ENCODE peak calls at places on chromosomes 13 and 19, in seven cellular contexts. One of them, this sample, is unnamed.

GRCh38 chr19:58033741-58034475 is at the start of gene ZSCAN1:
- DNase-seq in thoracic aorta: no peak
- DNase-seq in psoas muscle: peak; percentile 72
- DNase-seq in tibial nerve: peak; percentile 19
- DNase-seq in uterus: peak; percentile 67
- DNase-seq in endothelial cell of umbilical vein: peak; percentile 15
- DNase-seq in CD4-positive, CD25-positive, alpha-beta regulatory T cell: no peak
- DNase-seq in this sample: no peak

GRCh38 chr13:60969659-60970058 is 446.0 kb downstream of the PCDH20 start:
- DNase-seq in thoracic aorta: no peak
- DNase-seq in psoas muscle: no peak
- DNase-seq in tibial nerve: no peak
- DNase-seq in uterus: no peak
- DNase-seq in endothelial cell of umbilical vein: no peak
- DNase-seq in CD4-positive, CD25-positive, alpha-beta regulatory T cell: no peak
- DNase-seq in this sample: no peak

GRCh38 chr19:46426506-46427162 is 2.1 kb downstream of the PNMA8C start:
- DNase-seq in thoracic aorta: no peak
- DNase-seq in psoas muscle: peak; percentile 85
- DNase-seq in tibial nerve: no peak
- DNase-seq in uterus: peak; percentile 73
- DNase-seq in endothelial cell of umbilical vein: peak; percentile 36
- DNase-seq in CD4-positive, CD25-positive, alpha-beta regulatory T cell: no peak
- DNase-seq in this sample: peak; percentile 53

GRCh38 chr13:22447132-22447886 is 733.5 kb upstream of the SGCG start:
- DNase-seq in thoracic aorta: no peak
- DNase-seq in psoas muscle: no peak
- DNase-seq in tibial nerve: no peak
- DNase-seq in uterus: no peak
- DNase-seq in endothelial cell of umbilical vein: no peak
- DNase-seq in CD4-positive, CD25-positive, alpha-beta regulatory T cell: no peak
- DNase-seq in this sample: no peak

GRCh38 chr13:31110617-31111016 is 51.1 kb downstream of the HSPH1 start:
- DNase-seq in thoracic aorta: no peak
- DNase-seq in psoas muscle: peak; percentile 57
- DNase-seq in tibial nerve: no peak
- DNase-seq in uterus: no peak
- DNase-seq in endothelial cell of umbilical vein: no peak
- DNase-seq in CD4-positive, CD25-positive, alpha-beta regulatory T cell: no peak
- DNase-seq in this sample: no peak

GRCh38 chr13:99323488-99323887 is 16.3 kb upstream of the GPR183 start:
- DNase-seq in thoracic aorta: no peak
- DNase-seq in psoas muscle: no peak
- DNase-seq in tibial nerve: no peak
- DNase-seq in uterus: no peak
- DNase-seq in endothelial cell of umbilical vein: no peak
- DNase-seq in CD4-positive, CD25-positive, alpha-beta regulatory T cell: no peak
- DNase-seq in this sample: no peak

GRCh38 chr19:37931941-37932655 is 25.1 kb downstream of the SIPA1L3 start:
- DNase-seq in thoracic aorta: peak; percentile 21
- DNase-seq in psoas muscle: peak; percentile 58
- DNase-seq in tibial nerve: no peak
- DNase-seq in uterus: no peak
- DNase-seq in endothelial cell of umbilical vein: peak; percentile 52
- DNase-seq in CD4-positive, CD25-positive, alpha-beta regulatory T cell: no peak
- DNase-seq in this sample: no peak

GRCh38 chr19:58350871-58351557 is 2.3 kb downstream of the A1BG start:
- DNase-seq in thoracic aorta: no peak
- DNase-seq in psoas muscle: no peak
- DNase-seq in tibial nerve: no peak
- DNase-seq in uterus: no peak
- DNase-seq in endothelial cell of umbilical vein: no peak
- DNase-seq in CD4-positive, CD25-positive, alpha-beta regulatory T cell: no peak
- DNase-seq in this sample: no peak

GRCh38 chr19:18879579-18880373 is 16.2 kb downstream of the CERS1 start:
- DNase-seq in thoracic aorta: no peak
- DNase-seq in psoas muscle: no peak
- DNase-seq in tibial nerve: no peak
- DNase-seq in uterus: no peak
- DNase-seq in endothelial cell of umbilical vein: peak; percentile 14
- DNase-seq in CD4-positive, CD25-positive, alpha-beta regulatory T cell: peak; percentile 16
- DNase-seq in this sample: no peak

GRCh38 chr13:111123649-111124048 is 8.5 kb downstream of the ARHGEF7 start:
- DNase-seq in thoracic aorta: no peak
- DNase-seq in psoas muscle: no peak
- DNase-seq in tibial nerve: no peak
- DNase-seq in uterus: no peak
- DNase-seq in endothelial cell of umbilical vein: no peak
- DNase-seq in CD4-positive, CD25-positive, alpha-beta regulatory T cell: no peak
- DNase-seq in this sample: no peak

GRCh38 chr13:50735071-50735470 is 108.4 kb downstream of the DLEU7 start:
- DNase-seq in thoracic aorta: no peak
- DNase-seq in psoas muscle: no peak
- DNase-seq in tibial nerve: no peak
- DNase-seq in uterus: no peak
- DNase-seq in endothelial cell of umbilical vein: no peak
- DNase-seq in CD4-positive, CD25-positive, alpha-beta regulatory T cell: no peak
- DNase-seq in this sample: no peak

GRCh38 chr13:46588019-46588418 is 35.0 kb downstream of the LRCH1 start:
- DNase-seq in thoracic aorta: no peak
- DNase-seq in psoas muscle: no peak
- DNase-seq in tibial nerve: no peak
- DNase-seq in uterus: no peak
- DNase-seq in endothelial cell of umbilical vein: no peak
- DNase-seq in CD4-positive, CD25-positive, alpha-beta regulatory T cell: no peak
- DNase-seq in this sample: no peak

GRCh38 chr19:11781295-11782057 is 14.7 kb downstream of the ZNF441 start:
- DNase-seq in thoracic aorta: no peak
- DNase-seq in psoas muscle: no peak
- DNase-seq in tibial nerve: no peak
- DNase-seq in uterus: no peak
- DNase-seq in endothelial cell of umbilical vein: no peak
- DNase-seq in CD4-positive, CD25-positive, alpha-beta regulatory T cell: no peak
- DNase-seq in this sample: no peak

GRCh38 chr13:98014766-98015165 is 61.3 kb downstream of the IPO5 start:
- DNase-seq in thoracic aorta: no peak
- DNase-seq in psoas muscle: no peak
- DNase-seq in tibial nerve: no peak
- DNase-seq in uterus: no peak
- DNase-seq in endothelial cell of umbilical vein: peak; percentile 59
- DNase-seq in CD4-positive, CD25-positive, alpha-beta regulatory T cell: no peak
- DNase-seq in this sample: no peak

GRCh38 chr19:49809155-49809986 is 3.7 kb downstream of the FUZ start:
- DNase-seq in thoracic aorta: no peak
- DNase-seq in psoas muscle: peak; percentile 85
- DNase-seq in tibial nerve: no peak
- DNase-seq in uterus: peak; percentile 39
- DNase-seq in endothelial cell of umbilical vein: peak; percentile 18
- DNase-seq in CD4-positive, CD25-positive, alpha-beta regulatory T cell: peak; percentile 53
- DNase-seq in this sample: peak; percentile 29

GRCh38 chr13:26839682-26840081 is 79.1 kb upstream of the GPR12 start:
- DNase-seq in thoracic aorta: no peak
- DNase-seq in psoas muscle: no peak
- DNase-seq in tibial nerve: no peak
- DNase-seq in uterus: no peak
- DNase-seq in endothelial cell of umbilical vein: no peak
- DNase-seq in CD4-positive, CD25-positive, alpha-beta regulatory T cell: no peak
- DNase-seq in this sample: no peak

GRCh38 chr19:1923319-1923718 is 17.7 kb upstream of the CSNK1G2 start:
- DNase-seq in thoracic aorta: no peak
- DNase-seq in psoas muscle: no peak
- DNase-seq in tibial nerve: no peak
- DNase-seq in uterus: no peak
- DNase-seq in endothelial cell of umbilical vein: no peak
- DNase-seq in CD4-positive, CD25-positive, alpha-beta regulatory T cell: no peak
- DNase-seq in this sample: no peak
- H3K27ac ChIP-seq in thoracic aorta: no peak overlapping the region
- H3K27ac ChIP-seq in psoas muscle: no peak overlapping the region
- H3K27ac ChIP-seq in tibial nerve: no peak overlapping the region
- H3K27ac ChIP-seq in uterus: no peak overlapping the region
- H3K27ac ChIP-seq in endothelial cell of umbilical vein: no peak overlapping the region
- H3K27ac ChIP-seq in CD4-positive, CD25-positive, alpha-beta regulatory T cell: peak overlapping the region; percentile 41
- H3K27ac ChIP-seq in this sample: no peak overlapping the region

DNA sequence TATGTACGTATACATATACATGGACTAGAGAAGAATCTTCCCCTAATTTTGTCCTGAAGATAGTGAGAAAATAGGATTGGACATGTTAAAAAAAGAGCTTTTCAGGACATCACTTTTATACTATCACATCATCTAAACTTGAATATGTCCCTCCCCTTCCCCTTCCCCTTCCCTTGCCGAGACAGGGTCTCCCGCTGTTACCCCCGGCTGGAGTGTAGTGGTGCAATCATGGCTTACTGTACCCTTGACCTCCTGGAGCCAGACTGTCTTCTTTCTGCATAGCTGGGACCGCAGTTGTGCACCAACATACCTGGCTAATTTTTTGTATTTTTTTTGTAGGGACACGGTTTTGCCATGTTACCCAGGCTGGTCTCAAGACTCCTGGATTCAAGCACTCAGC is 6.6 kb downstream of the HNRNPM start:
- DNase-seq in thoracic aorta: no peak
- DNase-seq in psoas muscle: no peak
- DNase-seq in tibial nerve: no peak
- DNase-seq in uterus: no peak
- DNase-seq in endothelial cell of umbilical vein: no peak
- DNase-seq in CD4-positive, CD25-positive, alpha-beta regulatory T cell: no peak
- DNase-seq in this sample: no peak
- H3K4me3 ChIP-seq in thoracic aorta: no peak overlapping the region
- H3K4me3 ChIP-seq in psoas muscle: peak overlapping the region; percentile 9
- H3K4me3 ChIP-seq in tibial nerve: no peak overlapping the region
- H3K4me3 ChIP-seq in uterus: no peak overlapping the region
- H3K4me3 ChIP-seq in endothelial cell of umbilical vein: no peak overlapping the region
- H3K4me3 ChIP-seq in CD4-positive, CD25-positive, alpha-beta regulatory T cell: peak overlapping the region; percentile 47
- H3K4me3 ChIP-seq in this sample: peak overlapping the region; percentile 9

DNA sequence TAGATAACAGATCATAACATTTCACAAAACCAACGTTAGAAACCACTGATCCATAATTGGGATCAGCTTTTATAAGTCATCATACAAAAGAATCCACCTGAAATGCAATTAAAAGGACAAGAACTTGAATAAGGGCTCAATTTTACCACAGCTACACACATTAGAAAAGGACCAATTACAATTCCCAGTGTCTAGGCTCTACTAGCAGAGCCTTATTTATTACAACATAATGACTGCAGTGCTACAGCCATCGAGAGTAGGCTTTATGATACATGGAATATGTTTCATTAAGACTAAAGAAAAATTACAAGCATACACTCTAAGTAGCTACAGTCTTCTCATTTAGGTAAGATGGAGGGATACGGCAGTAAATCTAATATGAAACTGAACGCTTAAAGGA is 2.9 kb downstream of the RBM26 start:
- DNase-seq in thoracic aorta: no peak
- DNase-seq in psoas muscle: no peak
- DNase-seq in tibial nerve: no peak
- DNase-seq in uterus: no peak
- DNase-seq in endothelial cell of umbilical vein: no peak
- DNase-seq in CD4-positive, CD25-positive, alpha-beta regulatory T cell: no peak
- DNase-seq in this sample: no peak
- H3K27ac ChIP-seq in thoracic aorta: no peak overlapping the region
- H3K27ac ChIP-seq in psoas muscle: peak overlapping the region; percentile 66
- H3K27ac ChIP-seq in tibial nerve: no peak overlapping the region
- H3K27ac ChIP-seq in uterus: no peak overlapping the region
- H3K27ac ChIP-seq in endothelial cell of umbilical vein: no peak overlapping the region
- H3K27ac ChIP-seq in CD4-positive, CD25-positive, alpha-beta regulatory T cell: peak overlapping the region; percentile 96
- H3K27ac ChIP-seq in this sample: no peak overlapping the region

GRCh38 chr19:5539431-5539833 is 28.3 kb downstream of the TINCR start:
- DNase-seq in thoracic aorta: no peak
- DNase-seq in psoas muscle: no peak
- DNase-seq in tibial nerve: no peak
- DNase-seq in uterus: no peak
- DNase-seq in endothelial cell of umbilical vein: no peak
- DNase-seq in CD4-positive, CD25-positive, alpha-beta regulatory T cell: no peak
- DNase-seq in this sample: no peak
- H3K4me3 ChIP-seq in thoracic aorta: no peak overlapping the region
- H3K4me3 ChIP-seq in psoas muscle: no peak overlapping the region
- H3K4me3 ChIP-seq in tibial nerve: no peak overlapping the region
- H3K4me3 ChIP-seq in uterus: no peak overlapping the region
- H3K4me3 ChIP-seq in endothelial cell of umbilical vein: no peak overlapping the region
- H3K4me3 ChIP-seq in CD4-positive, CD25-positive, alpha-beta regulatory T cell: no peak overlapping the region
- H3K4me3 ChIP-seq in this sample: no peak overlapping the region